ENCODE peak calls at places on chromosomes 6 and 20, in four cellular contexts. H, Y, P and F are unnamed samples.

GRCh38 chr6:70686548-70687133 is 19.0 kb downstream of the SMAP1 start:
- DNase-seq in H (peak), Y (no peak), P (peak), F (no peak)

GRCh38 chr20:47209982-47210381 is 146.5 kb downstream of the ZMYND8 start:
- DNase-seq in H (no peak), Y (no peak), P (no peak), F (no peak)

GRCh38 chr20:9235518-9235917 is 166.6 kb downstream of the PLCB4 start:
- DNase-seq in H (peak), Y (no peak), P (no peak), F (peak)

GRCh38 chr6:106608080-106608668 is 21.1 kb downstream of the RTN4IP1 start:
- DNase-seq in H (peak), Y (peak), P (peak), F (no peak)

GRCh38 chr6:17600527-17601388 is 656 bp downstream of the FAM8A1 start:
- DNase-seq in H (peak), Y (no peak), P (peak), F (no peak)

GRCh38 chr6:163120223-163120622 is 294.3 kb upstream of the QKI start:
- DNase-seq in H (no peak), Y (no peak), P (no peak), F (no peak)

GRCh38 chr20:47167846-47168245 is 188.7 kb downstream of the ZMYND8 start:
- DNase-seq in H (no peak), Y (no peak), P (no peak), F (no peak)

GRCh38 chr20:46188866-46189265 is 70.8 kb downstream of the CD40 start:
- DNase-seq in H (no peak), Y (no peak), P (no peak), F (no peak)

GRCh38 chr6:138795809-138796469 is at the start of gene ECT2L:
- DNase-seq in H (no peak), Y (no peak), P (peak), F (no peak)

GRCh38 chr6:75296811-75297779 is 12.5 kb upstream of the TMEM30A start:
- DNase-seq in H (peak), Y (no peak), P (peak), F (no peak)

GRCh38 chr20:45189861-45190260 is 15.2 kb downstream of the PI3 start:
- DNase-seq in H (no peak), Y (no peak), P (no peak), F (no peak)

GRCh38 chr6:131762984-131763383 is 44.8 kb upstream of the ENPP1 start:
- DNase-seq in H (no peak), Y (no peak), P (no peak), F (no peak)

GRCh38 chr6:53532942-53533341 is 12.0 kb downstream of the GCLC start:
- DNase-seq in H (no peak), Y (no peak), P (no peak), F (no peak)

GRCh38 chr20:52033313-52033712 is 158.3 kb downstream of the ZFP64 start:
- DNase-seq in H (peak), Y (no peak), P (no peak), F (no peak)

GRCh38 chr6:87436435-87436834 is 28.7 kb downstream of the CFAP206 start:
- DNase-seq in H (peak), Y (peak), P (peak), F (peak)

GRCh38 chr6:154953644-154954043 is 41.5 kb upstream of the TIAM2 start:
- DNase-seq in H (no peak), Y (no peak), P (no peak), F (no peak)